ENCODE peak calls at places on chromosomes 12 and 14, in seven cellular contexts. U, A, K, X, T, G and C are unnamed samples.

GRCh38 chr12:113935459-113935858 is 30.7 kb downstream of the RBM19 start:
- DNase-seq in U (no peak), A (peak), K (no peak), X (no peak), T (no peak), G (no peak), C (no peak)

GRCh38 chr14:20332386-20332945 is 613 bp downstream of the CCNB1IP1 start:
- DNase-seq in G (no peak), T (no peak), X (peak), A (no peak), K (no peak), U (no peak), C (no peak)

GRCh38 chr12:28583771-28584261 is 393.6 kb downstream of the CCDC91 start:
- DNase-seq in T (no peak), G (no peak), K (peak), U (no peak), X (no peak), A (no peak), C (peak)

GRCh38 chr14:106556665-106557289 is 1030.4 kb downstream of the TMEM121 start:
- DNase-seq in X (peak), G (peak), A (no peak), U (no peak), K (peak), T (peak), C (peak)

GRCh38 chr14:101628975-101629374 is 67.7 kb downstream of the DIO3 start:
- DNase-seq in K (no peak), X (no peak), T (no peak), A (no peak), G (no peak), U (no peak), C (no peak)

GRCh38 chr12:89286506-89286905 is 65.8 kb downstream of the DUSP6 start:
- DNase-seq in G (no peak), T (no peak), K (no peak), U (no peak), X (no peak), A (no peak), C (no peak)

GRCh38 chr12:5433081-5433839 is 1.4 kb downstream of the NTF3 start:
- DNase-seq in A (no peak), T (no peak), K (no peak), X (no peak), G (peak), U (no peak), C (no peak)

GRCh38 chr12:131944601-131945251 is 5.0 kb upstream of the EP400 start:
- DNase-seq in T (no peak), U (no peak), A (no peak), G (peak), X (peak), K (no peak), C (peak)

GRCh38 chr12:12803186-12803585 is 10.0 kb upstream of the DDX47 start:
- DNase-seq in T (peak), U (peak), X (peak), G (peak), K (peak), A (peak), C (peak)

GRCh38 chr12:12799163-12799920 is 13.8 kb upstream of the DDX47 start:
- DNase-seq in U (no peak), X (no peak), T (no peak), G (no peak), A (no peak), K (no peak), C (no peak)

GRCh38 chr12:12801649-12802048 is 11.5 kb upstream of the DDX47 start:
- DNase-seq in T (no peak), X (no peak), G (no peak), U (no peak), A (no peak), K (no peak), C (no peak)

GRCh38 chr12:12798480-12798879 is 13.0 kb downstream of the APOLD1 start:
- DNase-seq in A (no peak), T (no peak), U (no peak), X (no peak), G (no peak), K (no peak), C (no peak)

DNA sequence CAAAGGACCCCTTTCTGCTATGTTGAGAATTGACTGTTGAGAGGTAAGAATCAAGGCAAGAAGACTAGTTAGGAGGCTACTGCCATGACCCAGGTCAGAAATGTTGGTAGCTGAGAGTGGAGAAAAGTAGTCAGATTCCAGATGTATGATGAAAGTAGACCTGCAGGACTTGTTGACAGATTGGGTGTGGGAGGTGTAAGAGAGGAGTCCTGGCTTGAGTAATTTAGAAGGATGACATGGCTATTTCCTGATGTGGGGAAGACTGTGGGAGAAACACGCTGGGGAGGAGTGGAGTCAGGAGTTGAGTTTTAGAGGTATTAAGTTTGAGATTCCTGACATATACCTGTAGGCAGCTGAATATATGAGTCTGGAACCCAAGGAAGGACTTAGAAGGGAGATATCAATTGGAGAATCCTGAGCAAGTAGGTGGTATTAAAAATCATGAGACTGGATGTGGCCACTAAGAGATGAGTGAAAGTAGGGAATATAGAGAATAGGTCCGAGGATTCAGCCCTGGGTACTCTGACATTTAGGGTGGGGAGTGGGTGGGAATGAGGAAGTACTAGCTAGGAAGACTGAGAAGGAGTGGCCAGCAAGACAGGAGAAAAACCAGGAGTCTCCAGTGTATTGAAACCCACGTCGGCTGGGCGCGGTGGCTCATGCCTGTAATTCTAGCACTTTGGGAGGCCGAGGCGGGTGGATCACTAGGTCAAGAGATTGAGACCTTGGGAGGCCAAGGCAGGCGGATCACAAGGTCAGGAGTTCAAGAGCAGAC is 12.6 kb upstream of the DDX47 start:
- DNase-seq in X (no peak), K (peak), A (no peak), T (no peak), G (no peak), U (no peak), C (no peak)
- H3K4me3 ChIP-seq in X (no peak), K (no peak), A (no peak), T (no peak), G (no peak), U (no peak), C (no peak)

DNA sequence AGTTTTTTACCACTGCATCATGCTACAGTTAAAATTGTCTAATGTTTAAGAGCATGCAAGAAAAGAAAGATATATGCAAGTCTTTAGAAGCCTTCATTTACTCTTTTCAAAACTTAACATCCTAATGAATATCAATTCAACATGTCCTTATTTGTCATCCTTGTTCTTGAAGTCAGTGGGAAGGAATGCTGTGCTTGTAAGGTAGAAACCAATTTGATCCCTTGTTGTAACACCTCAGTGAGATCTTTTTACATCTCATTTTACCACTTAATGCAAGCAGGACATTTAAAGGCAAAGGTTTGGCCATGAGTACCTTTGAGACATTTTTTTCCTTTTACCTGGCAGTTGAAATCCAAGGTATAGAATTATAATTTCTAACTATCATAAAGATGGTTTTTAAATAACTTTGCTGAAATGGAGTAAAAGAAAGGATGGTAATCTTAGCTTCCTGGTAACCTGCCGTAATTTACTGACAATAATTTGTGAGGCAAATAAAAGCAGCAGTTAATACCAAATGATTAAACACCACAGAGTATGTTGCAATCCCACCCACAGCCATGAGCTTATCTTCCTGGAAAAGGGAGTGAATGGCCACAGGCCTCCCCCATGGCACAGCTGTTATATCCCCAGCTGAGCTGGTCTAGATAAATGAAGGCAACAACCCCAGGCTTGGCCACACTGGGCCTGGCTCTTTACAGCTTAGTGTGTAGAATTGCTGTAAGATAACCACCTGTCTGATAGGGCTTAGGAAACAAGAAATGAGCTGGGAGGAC is 33.2 kb upstream of the STRN3 start:
- DNase-seq in A (no peak), X (peak), T (no peak), K (peak), G (peak), U (peak), C (peak)
- TF ChIP-seq POLR2A in A (no peak), X (no peak), T (no peak), K (no peak), G (no peak), U (no peak), C (no peak)

GRCh38 chr14:65230287-65230728 is 128.0 kb upstream of the MAX start:
- DNase-seq in U (peak), A (peak), K (peak), X (no peak), T (no peak), G (peak), C (no peak)
- H3K4me3 ChIP-seq in U (peak), A (peak), K (no peak), X (peak), T (peak), G (peak), C (no peak)

GRCh38 chr12:63151061-63151897 is at the start of gene AVPR1A:
- DNase-seq in K (peak), X (no peak), G (peak), A (no peak), T (peak), U (peak), C (no peak)
- TF ChIP-seq POLR2A in K (no peak), X (no peak), G (peak), A (no peak), T (no peak), U (peak), C (no peak)

DNA sequence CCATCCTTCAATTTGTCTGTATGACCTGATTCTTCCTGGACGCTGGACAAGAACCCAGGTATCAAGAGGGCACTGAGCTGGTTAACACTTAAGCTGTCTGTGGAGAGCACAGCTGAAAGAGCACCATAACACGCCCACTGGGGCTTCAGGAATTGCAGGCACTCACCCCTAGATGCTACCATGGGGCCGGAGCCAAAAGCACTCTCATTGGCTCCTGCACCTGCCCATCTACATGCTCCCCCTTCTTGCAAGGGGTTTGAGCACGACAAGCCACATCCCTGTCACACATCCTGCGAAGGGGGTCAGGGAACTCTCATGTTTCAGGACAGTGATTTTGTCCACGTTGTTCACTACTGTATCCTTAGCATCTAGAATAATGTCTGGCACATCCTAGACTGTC is 35.1 kb upstream of the TBC1D15 start:
- DNase-seq in U (no peak), K (peak), A (no peak), G (no peak), X (no peak), T (no peak), C (no peak)
- H3K4me3 ChIP-seq in U (no peak), K (no peak), A (no peak), G (no peak), X (no peak), T (no peak), C (no peak)

DNA sequence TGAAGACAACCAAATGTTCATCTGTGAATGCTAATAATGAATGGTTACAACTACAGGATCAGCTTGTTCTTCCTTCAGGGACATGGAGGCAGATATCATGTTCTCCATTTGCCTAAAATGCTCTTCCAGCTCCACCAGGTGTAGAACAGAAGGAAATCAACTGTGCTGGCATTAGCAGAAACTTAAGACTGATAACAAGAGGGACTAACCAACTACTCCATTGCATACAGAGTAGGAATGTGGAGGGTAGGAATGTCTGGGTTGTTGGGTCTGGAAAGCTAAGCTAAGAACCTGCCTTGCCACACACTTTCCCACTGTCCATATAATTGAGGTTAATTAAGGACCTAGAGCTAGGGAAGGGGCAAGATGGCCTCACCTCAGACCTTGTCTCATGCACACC is 11.4 kb upstream of the KRT2 start:
- DNase-seq in K (no peak), T (no peak), U (no peak), G (no peak), A (no peak), X (no peak), C (no peak)
- TF ChIP-seq POLR2A in K (no peak), T (no peak), U (no peak), G (no peak), A (no peak), X (no peak), C (no peak)

GRCh38 chr14:75299064-75299463 is 20.4 kb downstream of the FOS start:
- DNase-seq in X (peak), K (no peak), G (peak), U (peak), T (no peak), A (no peak), C (peak)
- H3K4me3 ChIP-seq in X (no peak), K (no peak), G (no peak), U (no peak), T (no peak), A (no peak), C (peak)